ENCODE peak calls at places on chromosome 22, in eight cellular contexts. W is mammary epithelial cell, K is uterus, E is transverse colon, D is PC-3, A is astrocyte, X is ascending aorta, Z is endodermal cell. G is an unnamed sample.

GRCh38 chr22:33109532-33110148 is 51.5 kb upstream of the SYN3 start:
- DNase-seq in W (no peak), K (no peak), E (no peak), D (no peak), A (no peak), X (no peak), Z (no peak), G (no peak)

GRCh38 chr22:24819941-24820461 is 14.0 kb downstream of the SGSM1 start:
- DNase-seq in W (no peak), K (peak; percentile 27), E (peak; percentile 65), D (peak; percentile 4), A (no peak), X (peak; percentile 73), Z (no peak), G (no peak)

GRCh38 chr22:46619240-46619829 is 851 bp upstream of the GRAMD4 start:
- DNase-seq in W (no peak), K (no peak), E (no peak), D (no peak), A (peak; percentile 30), X (no peak), Z (no peak), G (no peak)

GRCh38 chr22:27651486-27651885 is 150.1 kb downstream of the MN1 start:
- DNase-seq in W (no peak), K (no peak), E (no peak), D (no peak), A (no peak), X (peak; percentile 68), Z (no peak), G (no peak)

GRCh38 chr22:46537946-46538815 is 761 bp upstream of the CELSR1 start:
- DNase-seq in W (peak; percentile 66), K (no peak), E (no peak), D (peak; percentile 37), A (peak; percentile 57), X (no peak), Z (peak; percentile 80), G (peak; percentile 34)

GRCh38 chr22:50497093-50497492 is 10.4 kb downstream of the LMF2 start:
- DNase-seq in W (no peak), K (no peak), E (no peak), D (no peak), A (no peak), X (no peak), Z (peak; percentile 24), G (no peak)

GRCh38 chr22:37991738-37992442 is 7.5 kb upstream of the SOX10 start:
- DNase-seq in W (no peak), K (no peak), E (no peak), D (no peak), A (no peak), X (no peak), Z (no peak), G (no peak)

GRCh38 chr22:23119492-23120414 is 22.0 kb downstream of the RSPH14 start:
- DNase-seq in W (no peak), K (no peak), E (no peak), D (no peak), A (no peak), X (no peak), Z (no peak), G (peak; percentile 2)

GRCh38 chr22:42367980-42368378 is 64.2 kb downstream of the NFAM1 start:
- DNase-seq in W (no peak), K (no peak), E (peak; percentile 39), D (peak; percentile 4), A (no peak), X (no peak), Z (no peak), G (no peak)
- H3K4me3 ChIP-seq in W (peak overlapping the region; percentile 87), K (peak overlapping the region; percentile 35), E (peak overlapping the region; percentile 64), D (peak overlapping the region; percentile 71), A (no peak overlapping the region), X (peak overlapping the region; percentile 65), Z (peak overlapping the region; percentile 83), G (no peak overlapping the region)

GRCh38 chr22:39833610-39834009 is 60.0 kb downstream of the ENTHD1 start:
- DNase-seq in W (no peak), K (no peak), E (no peak), D (no peak), A (no peak), X (no peak), Z (no peak), G (no peak)

GRCh38 chr22:39839917-39840510 is 53.5 kb downstream of the ENTHD1 start:
- DNase-seq in W (no peak), K (no peak), E (no peak), D (no peak), A (no peak), X (no peak), Z (no peak), G (no peak)

DNA sequence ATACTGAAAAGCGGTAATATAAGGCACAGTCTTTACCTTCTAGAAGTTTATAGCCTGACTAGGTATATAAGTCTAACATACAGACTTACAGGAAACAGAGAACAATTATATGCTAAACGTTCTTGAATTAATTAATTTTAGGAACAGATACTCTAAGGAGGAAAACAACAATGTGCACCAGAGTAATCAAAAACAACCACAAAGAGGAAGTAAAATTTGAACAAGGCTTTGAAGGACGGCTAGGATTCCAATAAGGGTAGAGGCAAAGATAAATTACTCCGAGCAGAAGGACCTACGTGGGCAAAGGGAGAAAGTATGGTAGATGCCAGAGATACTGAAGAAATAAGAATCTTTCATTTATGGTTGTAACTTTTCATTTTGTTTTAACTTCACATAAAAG is 54.4 kb downstream of the ENTHD1 start:
- DNase-seq in W (no peak), K (no peak), E (no peak), D (no peak), A (no peak), X (no peak), Z (no peak), G (no peak)
- H3K27me3 ChIP-seq in W (peaks cover 8% of the 10 kb centered on the region), K (no peaks in the 10 kb centered on the region), E (peaks cover 18% of the 10 kb centered on the region), D (peaks cover 45% of the 10 kb centered on the region), A (peaks cover 10% of the 10 kb centered on the region), X (no peaks in the 10 kb centered on the region), Z (peaks cover 9% of the 10 kb centered on the region), G (peaks cover 18% of the 10 kb centered on the region)

GRCh38 chr22:17013396-17014100 is 5.5 kb upstream of the GAB4 start:
- DNase-seq in W (peak; percentile 66), K (no peak), E (no peak), D (no peak), A (no peak), X (no peak), Z (no peak), G (no peak)

GRCh38 chr22:17007257-17007656 is 765 bp downstream of the GAB4 start:
- DNase-seq in W (no peak), K (no peak), E (no peak), D (no peak), A (no peak), X (no peak), Z (peak; percentile 59), G (no peak)

GRCh38 chr22:17012267-17012666 is 4.2 kb upstream of the GAB4 start:
- DNase-seq in W (no peak), K (no peak), E (no peak), D (no peak), A (no peak), X (no peak), Z (no peak), G (no peak)

GRCh38 chr22:17009640-17010291 is 1.7 kb upstream of the GAB4 start:
- DNase-seq in W (no peak), K (no peak), E (no peak), D (no peak), A (no peak), X (no peak), Z (peak; percentile 71), G (no peak)

GRCh38 chr22:17007852-17008731 is at the start of gene GAB4:
- DNase-seq in W (no peak), K (no peak), E (no peak), D (no peak), A (no peak), X (no peak), Z (no peak), G (no peak)
- H3K4me3 ChIP-seq in W (no peak within 1 kb of the TSS), K (no peak within 1 kb of the TSS), E (no peak within 1 kb of the TSS), D (no peak within 1 kb of the TSS), A (no peak within 1 kb of the TSS), X (no peak within 1 kb of the TSS), Z (no peak within 1 kb of the TSS), G (no peak within 1 kb of the TSS)

GRCh38 chr22:36343720-36344105 is 44.1 kb downstream of the MYH9 start:
- DNase-seq in W (no peak), K (no peak), E (no peak), D (no peak), A (no peak), X (no peak), Z (no peak), G (no peak)
- H3K27me3 ChIP-seq in W (no peaks in the 10 kb centered on the region), K (no peaks in the 10 kb centered on the region), E (no peaks in the 10 kb centered on the region), D (no peaks in the 10 kb centered on the region), A (no peaks in the 10 kb centered on the region), X (no peaks in the 10 kb centered on the region), Z (no peaks in the 10 kb centered on the region), G (no peaks in the 10 kb centered on the region)

GRCh38 chr22:45442120-45442519 is 28.6 kb downstream of the RIBC2 start:
- DNase-seq in W (no peak), K (no peak), E (no peak), D (no peak), A (no peak), X (no peak), Z (no peak), G (no peak)

GRCh38 chr22:45438364-45438763 is 24.9 kb downstream of the RIBC2 start:
- DNase-seq in W (no peak), K (no peak), E (no peak), D (no peak), A (no peak), X (no peak), Z (no peak), G (no peak)

GRCh38 chr22:45444168-45444567 is 30.7 kb downstream of the RIBC2 start:
- DNase-seq in W (no peak), K (no peak), E (no peak), D (no peak), A (peak; percentile 44), X (no peak), Z (peak; percentile 59), G (no peak)

GRCh38 chr22:45445031-45445710 is 31.7 kb downstream of the RIBC2 start:
- DNase-seq in W (no peak), K (no peak), E (no peak), D (no peak), A (no peak), X (no peak), Z (no peak), G (no peak)

DNA sequence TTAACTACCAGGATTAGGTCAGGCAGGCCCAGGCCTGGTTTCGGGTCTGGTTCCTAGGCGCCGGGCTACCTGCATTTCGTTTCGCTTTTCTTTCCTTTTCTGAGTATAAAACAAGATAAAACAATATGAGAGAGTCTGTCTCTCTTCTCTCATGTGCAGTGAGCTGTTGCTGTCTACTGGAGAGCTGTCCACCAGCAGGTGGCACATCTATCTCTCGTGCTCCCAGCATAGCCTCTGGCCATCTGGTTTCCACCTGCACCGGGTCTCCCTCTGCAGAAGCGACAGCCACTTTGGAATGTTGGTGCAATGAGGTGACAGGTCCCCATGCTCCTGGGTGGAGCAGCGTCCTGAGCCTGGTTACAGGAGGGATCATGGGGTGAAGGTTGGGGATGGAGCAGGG is 27.7 kb downstream of the RIBC2 start:
- DNase-seq in W (peak; percentile 46), K (peak; percentile 73), E (peak; percentile 51), D (peak; percentile 70), A (no peak), X (peak; percentile 81), Z (peak; percentile 86), G (peak; percentile 48)
- H3K4me3 ChIP-seq in W (no peak overlapping the region), K (no peak overlapping the region), E (no peak overlapping the region), D (peak overlapping the region; percentile 55), A (no peak overlapping the region), X (no peak overlapping the region), Z (no peak overlapping the region), G (no peak overlapping the region)

GRCh38 chr22:22013559-22014284 is 31.1 kb upstream of the TOP3B start:
- DNase-seq in W (no peak), K (no peak), E (no peak), D (no peak), A (no peak), X (no peak), Z (no peak), G (no peak)
- H3K27me3 ChIP-seq in W (no peaks in the 10 kb centered on the region), K (no peaks in the 10 kb centered on the region), E (peaks cover 8% of the 10 kb centered on the region), D (peaks cover 3% of the 10 kb centered on the region), A (peaks cover 10% of the 10 kb centered on the region), X (no peaks in the 10 kb centered on the region), Z (peaks cover 16% of the 10 kb centered on the region), G (peaks cover 17% of the 10 kb centered on the region)